ENCODE peak calls at places on chromosome 7, in eight cellular contexts. Z is fibroblast of the conjunctiva; Q is HuH-7.5; V is lower lobe of right lung; G is AML-193; R is right cardiac atrium; Y is naive thymus-derived CD8-positive, alpha-beta T cell; K is ascending aorta. M is an unnamed sample.

GRCh38 chr7:98165827-98166667 is 45.2 kb upstream of the BHLHA15 start:
- DNase-seq in Z (no peak), Q (peak; percentile 72), V (peak; percentile 80), G (peak; percentile 13), R (peak; percentile 78), Y (peak; percentile 47), K (no peak), M (no peak)

GRCh38 chr7:30974605-30975256 is 11.0 kb downstream of the GHRHR start:
- DNase-seq in Z (peak; percentile 9), Q (peak; percentile 66), V (peak; percentile 67), G (peak; percentile 19), R (peak; percentile 70), Y (no peak), K (peak; percentile 73), M (no peak)

GRCh38 chr7:99860281-99861127 is 16.3 kb downstream of the OR2AE1 start:
- DNase-seq in Z (peak; percentile 47), Q (peak; percentile 62), V (no peak), G (no peak), R (peak; percentile 60), Y (no peak), K (peak; percentile 93), M (no peak)

GRCh38 chr7:109964780-109965179 is 1126.1 kb upstream of the LRRN3 start:
- DNase-seq in Z (no peak), Q (no peak), V (no peak), G (no peak), R (no peak), Y (no peak), K (no peak), M (no peak)

GRCh38 chr7:158695726-158696452 is 8.7 kb downstream of the NCAPG2 start:
- DNase-seq in Z (peak; percentile 55), Q (no peak), V (peak; percentile 53), G (peak; percentile 88), R (peak; percentile 73), Y (peak; percentile 34), K (peak; percentile 82), M (no peak)

GRCh38 chr7:2036786-2037185 is 196.0 kb downstream of the MAD1L1 start:
- DNase-seq in Z (no peak), Q (no peak), V (peak; percentile 28), G (no peak), R (peak; percentile 59), Y (no peak), K (peak; percentile 30), M (peak; percentile 69)

GRCh38 chr7:150875791-150876190 is 23.5 kb downstream of the AOC1 start:
- DNase-seq in Z (no peak), Q (no peak), V (no peak), G (peak; percentile 7), R (no peak), Y (no peak), K (no peak), M (no peak)

GRCh38 chr7:159113056-159113455 is 31.6 kb downstream of the VIPR2 start:
- DNase-seq in Z (no peak), Q (no peak), V (no peak), G (no peak), R (no peak), Y (no peak), K (peak; percentile 37), M (no peak)

GRCh38 chr7:129443612-129444011 is 9.4 kb downstream of the STRIP2 start:
- DNase-seq in Z (no peak), Q (no peak), V (no peak), G (no peak), R (no peak), Y (no peak), K (no peak), M (no peak)

GRCh38 chr7:77409739-77410545 is 6.2 kb downstream of the GSAP start:
- DNase-seq in Z (peak; percentile 65), Q (no peak), V (no peak), G (peak; percentile 99), R (no peak), Y (no peak), K (no peak), M (no peak)

GRCh38 chr7:57867884-57868701 is 418.1 kb downstream of the ZNF716 start:
- DNase-seq in Z (no peak), Q (peak; percentile 1), V (peak; percentile 34), G (no peak), R (peak; percentile 58), Y (no peak), K (no peak), M (peak; percentile 53)

GRCh38 chr7:159137906-159138305 is 6.8 kb downstream of the VIPR2 start:
- DNase-seq in Z (no peak), Q (no peak), V (no peak), G (no peak), R (no peak), Y (no peak), K (no peak), M (peak; percentile 39)

GRCh38 chr7:44197487-44197886 is 3.3 kb upstream of the YKT6 start:
- DNase-seq in Z (no peak), Q (no peak), V (no peak), G (no peak), R (no peak), Y (no peak), K (no peak), M (no peak)

GRCh38 chr7:20199015-20199737 is 18.0 kb downstream of the MACC1 start:
- DNase-seq in Z (no peak), Q (no peak), V (peak; percentile 77), G (peak; percentile 90), R (peak; percentile 72), Y (no peak), K (peak; percentile 75), M (peak; percentile 81)